ENCODE peak calls at places on chromosomes 1 and 21, in ten cellular contexts. One of them, this sample, is unnamed.

GRCh38 chr1:206905295-206906164 is 8.3 kb downstream of the IL24 start:
- DNase-seq in spleen: peak
- DNase-seq in esophagus muscularis mucosa: no peak
- DNase-seq in GM12892: no peak
- DNase-seq in HepG2: no peak
- DNase-seq in K562: no peak
- DNase-seq in endothelial cell of umbilical vein: no peak
- DNase-seq in GM12891: no peak
- DNase-seq in breast epithelium: no peak
- DNase-seq in suprapubic skin: no peak
- DNase-seq in this sample: no peak

GRCh38 chr1:64403331-64403730 is 66.6 kb upstream of the CACHD1 start:
- DNase-seq in GM12891: no peak
- DNase-seq in K562: no peak
- DNase-seq in esophagus muscularis mucosa: no peak
- DNase-seq in GM12892: no peak
- DNase-seq in breast epithelium: no peak
- DNase-seq in suprapubic skin: no peak
- DNase-seq in endothelial cell of umbilical vein: no peak
- DNase-seq in spleen: no peak
- DNase-seq in HepG2: no peak
- DNase-seq in this sample: no peak

GRCh38 chr1:182149411-182149965 is 88.0 kb upstream of the ZNF648 start:
- DNase-seq in GM12891: no peak
- DNase-seq in breast epithelium: no peak
- DNase-seq in GM12892: no peak
- DNase-seq in endothelial cell of umbilical vein: no peak
- DNase-seq in HepG2: no peak
- DNase-seq in suprapubic skin: no peak
- DNase-seq in spleen: no peak
- DNase-seq in esophagus muscularis mucosa: no peak
- DNase-seq in K562: peak
- DNase-seq in this sample: peak

GRCh38 chr1:59446257-59446901 is 149.5 kb downstream of the FGGY start:
- DNase-seq in spleen: no peak
- DNase-seq in suprapubic skin: no peak
- DNase-seq in HepG2: no peak
- DNase-seq in GM12892: no peak
- DNase-seq in K562: no peak
- DNase-seq in endothelial cell of umbilical vein: no peak
- DNase-seq in GM12891: no peak
- DNase-seq in esophagus muscularis mucosa: no peak
- DNase-seq in breast epithelium: no peak
- DNase-seq in this sample: peak

GRCh38 chr1:162977944-162978568 is 91.1 kb upstream of the RGS4 start:
- DNase-seq in suprapubic skin: no peak
- DNase-seq in K562: no peak
- DNase-seq in esophagus muscularis mucosa: no peak
- DNase-seq in HepG2: no peak
- DNase-seq in GM12891: no peak
- DNase-seq in breast epithelium: no peak
- DNase-seq in spleen: no peak
- DNase-seq in GM12892: no peak
- DNase-seq in endothelial cell of umbilical vein: no peak
- DNase-seq in this sample: no peak

GRCh38 chr21:45992311-45993209 is 11.0 kb downstream of the COL6A1 start:
- DNase-seq in spleen: peak
- DNase-seq in endothelial cell of umbilical vein: no peak
- DNase-seq in breast epithelium: peak
- DNase-seq in HepG2: no peak
- DNase-seq in K562: no peak
- DNase-seq in esophagus muscularis mucosa: no peak
- DNase-seq in GM12891: no peak
- DNase-seq in suprapubic skin: peak
- DNase-seq in GM12892: no peak
- DNase-seq in this sample: peak

GRCh38 chr1:239155466-239155865 is 230.9 kb upstream of the CHRM3 start:
- DNase-seq in breast epithelium: no peak
- DNase-seq in GM12891: no peak
- DNase-seq in GM12892: no peak
- DNase-seq in K562: no peak
- DNase-seq in spleen: no peak
- DNase-seq in suprapubic skin: no peak
- DNase-seq in endothelial cell of umbilical vein: no peak
- DNase-seq in esophagus muscularis mucosa: no peak
- DNase-seq in HepG2: no peak
- DNase-seq in this sample: no peak

GRCh38 chr1:15540201-15540600 is 13.6 kb downstream of the DNAJC16 start:
- DNase-seq in suprapubic skin: no peak
- DNase-seq in GM12891: no peak
- DNase-seq in breast epithelium: no peak
- DNase-seq in endothelial cell of umbilical vein: no peak
- DNase-seq in HepG2: no peak
- DNase-seq in spleen: no peak
- DNase-seq in GM12892: no peak
- DNase-seq in K562: no peak
- DNase-seq in esophagus muscularis mucosa: no peak
- DNase-seq in this sample: no peak

GRCh38 chr1:75273110-75273509 is 138.9 kb downstream of the LHX8 start:
- DNase-seq in K562: no peak
- DNase-seq in GM12891: no peak
- DNase-seq in suprapubic skin: no peak
- DNase-seq in GM12892: no peak
- DNase-seq in breast epithelium: no peak
- DNase-seq in spleen: no peak
- DNase-seq in endothelial cell of umbilical vein: no peak
- DNase-seq in esophagus muscularis mucosa: no peak
- DNase-seq in HepG2: no peak
- DNase-seq in this sample: no peak

GRCh38 chr1:11778844-11779623 is 17.0 kb downstream of the C1orf167 start:
- DNase-seq in K562: no peak
- DNase-seq in GM12891: no peak
- DNase-seq in endothelial cell of umbilical vein: no peak
- DNase-seq in breast epithelium: no peak
- DNase-seq in esophagus muscularis mucosa: no peak
- DNase-seq in suprapubic skin: no peak
- DNase-seq in HepG2: no peak
- DNase-seq in spleen: peak
- DNase-seq in GM12892: no peak
- DNase-seq in this sample: no peak

GRCh38 chr1:162976628-162977027 is 92.5 kb upstream of the RGS4 start:
- DNase-seq in GM12892: no peak
- DNase-seq in spleen: no peak
- DNase-seq in GM12891: no peak
- DNase-seq in endothelial cell of umbilical vein: no peak
- DNase-seq in breast epithelium: no peak
- DNase-seq in K562: no peak
- DNase-seq in HepG2: no peak
- DNase-seq in esophagus muscularis mucosa: no peak
- DNase-seq in suprapubic skin: no peak
- DNase-seq in this sample: no peak

DNA sequence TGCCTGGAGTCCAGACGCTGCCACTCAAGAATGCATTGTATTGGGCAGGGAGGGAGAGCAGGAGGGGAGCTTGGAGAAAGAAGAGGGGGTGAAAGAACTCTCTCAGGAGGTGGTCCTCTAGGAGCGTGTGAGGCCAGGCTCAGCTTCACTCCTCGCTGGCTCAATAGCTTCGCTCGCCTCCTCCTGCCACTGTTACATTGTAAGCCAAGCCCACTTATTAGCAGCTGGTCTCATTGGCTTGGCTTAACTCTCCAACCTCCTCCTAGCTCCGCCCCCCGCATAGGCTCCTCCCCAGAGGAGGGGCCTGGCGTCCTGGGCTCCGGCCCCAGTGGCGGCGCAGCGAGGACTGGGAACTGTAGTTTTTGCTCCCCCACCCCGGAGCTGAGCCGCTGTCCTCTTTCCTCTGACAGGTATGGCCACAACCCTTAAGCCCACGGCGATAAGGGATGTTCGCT is at the start of gene KCNN3:
- DNase-seq in GM12892: peak
- DNase-seq in HepG2: peak
- DNase-seq in breast epithelium: peak
- DNase-seq in GM12891: peak
- DNase-seq in esophagus muscularis mucosa: peak
- DNase-seq in endothelial cell of umbilical vein: peak
- DNase-seq in suprapubic skin: peak
- DNase-seq in K562: peak
- DNase-seq in spleen: peak
- DNase-seq in this sample: peak
- TF ChIP-seq POLR2AphosphoS5 in GM12892: peak
- TF ChIP-seq POLR2AphosphoS5 in HepG2: no peak
- TF ChIP-seq POLR2AphosphoS5 in breast epithelium: no peak
- TF ChIP-seq POLR2AphosphoS5 in GM12891: peak
- TF ChIP-seq POLR2AphosphoS5 in esophagus muscularis mucosa: peak
- TF ChIP-seq POLR2AphosphoS5 in endothelial cell of umbilical vein: no peak
- TF ChIP-seq POLR2AphosphoS5 in suprapubic skin: no peak
- TF ChIP-seq POLR2AphosphoS5 in K562: no peak
- TF ChIP-seq POLR2AphosphoS5 in spleen: peak
- TF ChIP-seq POLR2AphosphoS5 in this sample: peak

GRCh38 chr1:228494970-228495853 is 8.0 kb downstream of the RNF187 start:
- DNase-seq in spleen: no peak
- DNase-seq in breast epithelium: no peak
- DNase-seq in suprapubic skin: no peak
- DNase-seq in K562: no peak
- DNase-seq in GM12891: no peak
- DNase-seq in HepG2: no peak
- DNase-seq in GM12892: no peak
- DNase-seq in endothelial cell of umbilical vein: no peak
- DNase-seq in esophagus muscularis mucosa: no peak
- DNase-seq in this sample: peak
- TF ChIP-seq POLR2A in spleen: no peak
- TF ChIP-seq POLR2A in breast epithelium: no peak
- TF ChIP-seq POLR2A in suprapubic skin: no peak
- TF ChIP-seq POLR2A in K562: peak
- TF ChIP-seq POLR2A in GM12891: no peak
- TF ChIP-seq POLR2A in HepG2: no peak
- TF ChIP-seq POLR2A in GM12892: no peak
- TF ChIP-seq POLR2A in endothelial cell of umbilical vein: no peak
- TF ChIP-seq POLR2A in esophagus muscularis mucosa: no peak
- TF ChIP-seq POLR2A in this sample: no peak

GRCh38 chr1:116377564-116378529 is 4.8 kb downstream of the ATP1A1 start:
- DNase-seq in spleen: no peak
- DNase-seq in HepG2: peak
- DNase-seq in K562: no peak
- DNase-seq in suprapubic skin: peak
- DNase-seq in endothelial cell of umbilical vein: peak
- DNase-seq in GM12892: peak
- DNase-seq in esophagus muscularis mucosa: no peak
- DNase-seq in breast epithelium: no peak
- DNase-seq in GM12891: no peak
- DNase-seq in this sample: peak
- TF ChIP-seq POLR2AphosphoS5 in spleen: no peak
- TF ChIP-seq POLR2AphosphoS5 in HepG2: no peak
- TF ChIP-seq POLR2AphosphoS5 in K562: no peak
- TF ChIP-seq POLR2AphosphoS5 in suprapubic skin: peak
- TF ChIP-seq POLR2AphosphoS5 in endothelial cell of umbilical vein: peak
- TF ChIP-seq POLR2AphosphoS5 in GM12892: peak
- TF ChIP-seq POLR2AphosphoS5 in esophagus muscularis mucosa: peak
- TF ChIP-seq POLR2AphosphoS5 in breast epithelium: peak
- TF ChIP-seq POLR2AphosphoS5 in GM12891: peak
- TF ChIP-seq POLR2AphosphoS5 in this sample: peak

GRCh38 chr21:31409849-31410762 is 66.0 kb upstream of the TIAM1 start:
- DNase-seq in suprapubic skin: no peak
- DNase-seq in HepG2: no peak
- DNase-seq in GM12891: no peak
- DNase-seq in GM12892: no peak
- DNase-seq in breast epithelium: no peak
- DNase-seq in K562: no peak
- DNase-seq in esophagus muscularis mucosa: no peak
- DNase-seq in spleen: no peak
- DNase-seq in endothelial cell of umbilical vein: no peak
- DNase-seq in this sample: no peak
- TF ChIP-seq POLR2A in suprapubic skin: no peak
- TF ChIP-seq POLR2A in HepG2: no peak
- TF ChIP-seq POLR2A in GM12891: no peak
- TF ChIP-seq POLR2A in GM12892: no peak
- TF ChIP-seq POLR2A in breast epithelium: no peak
- TF ChIP-seq POLR2A in K562: no peak
- TF ChIP-seq POLR2A in esophagus muscularis mucosa: no peak
- TF ChIP-seq POLR2A in spleen: no peak
- TF ChIP-seq POLR2A in endothelial cell of umbilical vein: no peak
- TF ChIP-seq POLR2A in this sample: no peak

DNA sequence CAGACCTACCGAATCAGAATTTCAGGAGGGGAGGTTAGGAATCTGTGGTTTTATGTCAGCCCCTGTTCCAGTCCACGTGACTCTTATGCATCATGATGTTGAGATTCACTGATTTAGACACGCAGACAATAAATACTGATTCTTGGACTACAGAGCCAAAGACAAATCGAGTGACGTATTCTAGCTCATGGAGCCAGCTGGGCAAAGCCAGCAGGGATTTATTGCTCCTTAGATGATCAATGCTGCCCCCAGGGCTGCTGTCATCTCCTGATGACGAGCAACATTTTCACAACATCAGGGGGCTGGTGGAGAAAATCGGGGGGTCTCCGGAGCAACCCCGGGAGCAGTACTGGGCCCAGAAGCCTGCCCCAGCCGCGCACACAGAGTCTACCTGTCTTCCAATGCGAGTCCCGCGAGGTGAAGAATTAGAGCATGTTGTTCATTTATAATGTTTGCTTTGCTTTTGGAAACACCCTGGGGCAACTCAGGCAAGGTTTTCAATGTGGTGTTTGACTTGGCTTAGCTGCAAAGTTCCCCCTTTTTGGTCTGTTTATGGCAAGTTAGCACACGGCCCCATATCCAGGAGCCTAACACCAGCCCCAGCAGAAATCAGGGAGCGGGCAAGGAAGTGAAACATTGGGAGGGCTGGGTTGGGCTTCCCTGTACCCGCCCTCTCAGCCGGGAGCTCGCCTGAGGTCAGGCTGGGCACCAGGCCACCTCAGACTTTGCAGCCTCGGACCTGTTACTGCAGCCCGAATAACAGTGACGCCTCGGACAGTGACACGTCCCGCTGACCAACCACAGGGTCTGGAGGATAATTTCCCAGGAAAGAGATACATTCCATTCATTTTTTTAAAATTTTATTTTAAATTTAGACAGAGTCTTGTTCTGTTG is 19.9 kb upstream of the CLDN14 start:
- DNase-seq in esophagus muscularis mucosa: no peak
- DNase-seq in GM12892: no peak
- DNase-seq in endothelial cell of umbilical vein: no peak
- DNase-seq in GM12891: no peak
- DNase-seq in breast epithelium: peak
- DNase-seq in K562: no peak
- DNase-seq in suprapubic skin: no peak
- DNase-seq in HepG2: no peak
- DNase-seq in spleen: no peak
- DNase-seq in this sample: no peak
- TF ChIP-seq POLR2AphosphoS5 in esophagus muscularis mucosa: no peak
- TF ChIP-seq POLR2AphosphoS5 in GM12892: no peak
- TF ChIP-seq POLR2AphosphoS5 in endothelial cell of umbilical vein: no peak
- TF ChIP-seq POLR2AphosphoS5 in GM12891: no peak
- TF ChIP-seq POLR2AphosphoS5 in breast epithelium: no peak
- TF ChIP-seq POLR2AphosphoS5 in K562: no peak
- TF ChIP-seq POLR2AphosphoS5 in suprapubic skin: no peak
- TF ChIP-seq POLR2AphosphoS5 in HepG2: no peak
- TF ChIP-seq POLR2AphosphoS5 in spleen: no peak
- TF ChIP-seq POLR2AphosphoS5 in this sample: no peak

GRCh38 chr1:178341218-178341956 is 155.4 kb downstream of the CLEC20A start:
- DNase-seq in K562: no peak
- DNase-seq in GM12891: no peak
- DNase-seq in esophagus muscularis mucosa: no peak
- DNase-seq in spleen: no peak
- DNase-seq in suprapubic skin: peak
- DNase-seq in GM12892: no peak
- DNase-seq in endothelial cell of umbilical vein: peak
- DNase-seq in breast epithelium: peak
- DNase-seq in HepG2: no peak
- DNase-seq in this sample: no peak
- TF ChIP-seq POLR2A in K562: no peak
- TF ChIP-seq POLR2A in GM12891: no peak
- TF ChIP-seq POLR2A in esophagus muscularis mucosa: no peak
- TF ChIP-seq POLR2A in spleen: no peak
- TF ChIP-seq POLR2A in suprapubic skin: no peak
- TF ChIP-seq POLR2A in GM12892: no peak
- TF ChIP-seq POLR2A in endothelial cell of umbilical vein: no peak
- TF ChIP-seq POLR2A in breast epithelium: no peak
- TF ChIP-seq POLR2A in HepG2: no peak
- TF ChIP-seq POLR2A in this sample: no peak